ENCODE peak calls at places on chromosome 1, in six cellular contexts. One of them, this sample, is unnamed.

GRCh38 chr1:113217447-113218208 is 144.6 kb downstream of the LRIG2 start:
- DNase-seq in GM23248: no peak
- DNase-seq in tibial nerve: no peak
- DNase-seq in astrocyte: no peak
- DNase-seq in small intestine: peak; percentile 93
- DNase-seq in aorta: no peak
- DNase-seq in this sample: no peak

GRCh38 chr1:77063118-77063517 is 156.1 kb downstream of the PIGK start:
- DNase-seq in tibial nerve: no peak
- DNase-seq in GM23248: peak; percentile 16
- DNase-seq in aorta: no peak
- DNase-seq in astrocyte: no peak
- DNase-seq in small intestine: no peak
- DNase-seq in this sample: peak; percentile 6

GRCh38 chr1:118185083-118185899 is at the start of gene SPAG17:
- DNase-seq in small intestine: peak; percentile 57
- DNase-seq in astrocyte: peak; percentile 51
- DNase-seq in tibial nerve: peak; percentile 47
- DNase-seq in aorta: peak; percentile 64
- DNase-seq in GM23248: peak; percentile 65
- DNase-seq in this sample: peak; percentile 25

GRCh38 chr1:92029241-92029922 is 403 bp upstream of the EPHX4 start:
- DNase-seq in GM23248: no peak
- DNase-seq in tibial nerve: no peak
- DNase-seq in small intestine: no peak
- DNase-seq in astrocyte: peak; percentile 1
- DNase-seq in aorta: no peak
- DNase-seq in this sample: no peak

GRCh38 chr1:21518774-21519455 is 9.7 kb downstream of the ALPL start:
- DNase-seq in astrocyte: no peak
- DNase-seq in aorta: no peak
- DNase-seq in small intestine: no peak
- DNase-seq in tibial nerve: no peak
- DNase-seq in GM23248: no peak
- DNase-seq in this sample: no peak

GRCh38 chr1:204319462-204319861 is 40.3 kb downstream of the PLEKHA6 start:
- DNase-seq in tibial nerve: no peak
- DNase-seq in small intestine: no peak
- DNase-seq in aorta: no peak
- DNase-seq in astrocyte: peak; percentile 86
- DNase-seq in GM23248: peak; percentile 96
- DNase-seq in this sample: peak; percentile 89

GRCh38 chr1:182811975-182812727 is 22.6 kb downstream of the NPL start:
- DNase-seq in aorta: no peak
- DNase-seq in tibial nerve: no peak
- DNase-seq in GM23248: no peak
- DNase-seq in small intestine: no peak
- DNase-seq in astrocyte: no peak
- DNase-seq in this sample: no peak

GRCh38 chr1:22969224-22969829 is 3.3 kb downstream of the LACTBL1 start:
- DNase-seq in aorta: no peak
- DNase-seq in tibial nerve: no peak
- DNase-seq in astrocyte: peak; percentile 57
- DNase-seq in GM23248: peak; percentile 47
- DNase-seq in small intestine: peak; percentile 64
- DNase-seq in this sample: peak; percentile 72

GRCh38 chr1:63787875-63788274 is 14.1 kb downstream of the ROR1 start:
- DNase-seq in astrocyte: no peak
- DNase-seq in aorta: no peak
- DNase-seq in GM23248: no peak
- DNase-seq in small intestine: no peak
- DNase-seq in tibial nerve: no peak
- DNase-seq in this sample: no peak

GRCh38 chr1:10635992-10636391 is 160.5 kb downstream of the CASZ1 start:
- DNase-seq in tibial nerve: no peak
- DNase-seq in GM23248: no peak
- DNase-seq in small intestine: no peak
- DNase-seq in astrocyte: no peak
- DNase-seq in aorta: peak; percentile 75
- DNase-seq in this sample: no peak

GRCh38 chr1:10639301-10640078 is 157.0 kb downstream of the CASZ1 start:
- DNase-seq in aorta: no peak
- DNase-seq in astrocyte: no peak
- DNase-seq in tibial nerve: no peak
- DNase-seq in small intestine: no peak
- DNase-seq in GM23248: no peak
- DNase-seq in this sample: no peak

GRCh38 chr1:10637400-10637799 is 159.0 kb downstream of the CASZ1 start:
- DNase-seq in GM23248: no peak
- DNase-seq in aorta: no peak
- DNase-seq in small intestine: no peak
- DNase-seq in astrocyte: no peak
- DNase-seq in tibial nerve: no peak
- DNase-seq in this sample: no peak

GRCh38 chr1:10638559-10639300 is 157.7 kb downstream of the CASZ1 start:
- DNase-seq in astrocyte: no peak
- DNase-seq in aorta: no peak
- DNase-seq in tibial nerve: no peak
- DNase-seq in small intestine: no peak
- DNase-seq in GM23248: no peak
- DNase-seq in this sample: peak; percentile 24

GRCh38 chr1:10637833-10638558 is 158.4 kb downstream of the CASZ1 start:
- DNase-seq in aorta: no peak
- DNase-seq in small intestine: no peak
- DNase-seq in astrocyte: no peak
- DNase-seq in GM23248: no peak
- DNase-seq in tibial nerve: no peak
- DNase-seq in this sample: no peak
- H3K4me3 ChIP-seq in aorta: no peak overlapping the region
- H3K4me3 ChIP-seq in small intestine: no peak overlapping the region
- H3K4me3 ChIP-seq in astrocyte: peak overlapping the region; percentile 23
- H3K4me3 ChIP-seq in GM23248: no peak overlapping the region
- H3K4me3 ChIP-seq in tibial nerve: peak overlapping the region; percentile 31
- H3K4me3 ChIP-seq in this sample: no peak overlapping the region

DNA sequence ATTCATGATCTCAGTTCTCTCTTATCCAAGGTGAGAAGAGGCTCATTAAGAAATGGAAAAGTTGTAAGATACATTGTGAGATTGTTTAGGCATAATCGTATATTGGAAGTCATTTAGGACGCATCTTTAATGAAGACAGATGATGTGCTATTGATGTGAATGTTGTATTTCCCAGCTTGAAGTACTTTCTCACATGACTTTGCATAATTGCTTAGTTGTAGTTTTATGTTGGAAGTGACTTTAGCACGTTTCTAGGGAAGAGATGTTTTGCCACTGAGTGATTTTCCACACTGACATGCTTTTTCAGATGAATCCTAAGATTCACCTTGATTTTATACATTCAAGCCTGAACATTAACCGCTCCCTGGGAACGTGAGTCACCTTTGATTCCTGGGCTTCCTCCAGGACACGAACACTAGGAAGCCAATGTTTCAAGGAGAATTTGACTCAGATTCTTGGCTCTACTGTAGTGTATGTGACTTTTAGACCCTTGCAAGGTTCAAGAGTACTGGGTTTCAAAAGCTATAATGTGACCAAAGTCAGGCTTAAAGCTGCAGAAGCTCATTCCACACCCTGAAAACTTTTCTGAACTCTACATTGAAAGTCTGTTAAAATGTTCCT is 27.9 kb downstream of the ANGEL2 start:
- DNase-seq in aorta: no peak
- DNase-seq in small intestine: peak; percentile 64
- DNase-seq in tibial nerve: no peak
- DNase-seq in astrocyte: peak; percentile 68
- DNase-seq in GM23248: peak; percentile 72
- DNase-seq in this sample: peak; percentile 10
- H3K36me3 ChIP-seq in aorta: no peaks in the 10 kb centered on the region
- H3K36me3 ChIP-seq in small intestine: no peaks in the 10 kb centered on the region
- H3K36me3 ChIP-seq in tibial nerve: no peaks in the 10 kb centered on the region
- H3K36me3 ChIP-seq in astrocyte: peaks cover 7% of the 10 kb centered on the region
- H3K36me3 ChIP-seq in GM23248: peaks cover 18% of the 10 kb centered on the region
- H3K36me3 ChIP-seq in this sample: peaks cover 18% of the 10 kb centered on the region

GRCh38 chr1:20290624-20291597 is at the start of gene VWA5B1:
- DNase-seq in aorta: no peak
- DNase-seq in GM23248: no peak
- DNase-seq in astrocyte: no peak
- DNase-seq in tibial nerve: no peak
- DNase-seq in small intestine: peak; percentile 9
- DNase-seq in this sample: no peak

GRCh38 chr1:20291621-20292020 is 946 bp downstream of the VWA5B1 start:
- DNase-seq in aorta: no peak
- DNase-seq in GM23248: peak; percentile 32
- DNase-seq in astrocyte: no peak
- DNase-seq in small intestine: no peak
- DNase-seq in tibial nerve: no peak
- DNase-seq in this sample: peak; percentile 4
- H3K4me3 ChIP-seq in aorta: no peak overlapping the region
- H3K4me3 ChIP-seq in GM23248: no peak overlapping the region
- H3K4me3 ChIP-seq in astrocyte: no peak overlapping the region
- H3K4me3 ChIP-seq in small intestine: no peak overlapping the region
- H3K4me3 ChIP-seq in tibial nerve: no peak overlapping the region
- H3K4me3 ChIP-seq in this sample: no peak overlapping the region

GRCh38 chr1:93677729-93678128 is 3.9 kb downstream of the BCAR3 start:
- DNase-seq in aorta: no peak
- DNase-seq in astrocyte: no peak
- DNase-seq in small intestine: no peak
- DNase-seq in GM23248: no peak
- DNase-seq in tibial nerve: no peak
- DNase-seq in this sample: no peak
- H3K36me3 ChIP-seq in aorta: no peaks in the 10 kb centered on the region
- H3K36me3 ChIP-seq in astrocyte: peaks cover 21% of the 10 kb centered on the region
- H3K36me3 ChIP-seq in small intestine: no peaks in the 10 kb centered on the region
- H3K36me3 ChIP-seq in GM23248: peaks cover 38% of the 10 kb centered on the region
- H3K36me3 ChIP-seq in tibial nerve: no peaks in the 10 kb centered on the region
- H3K36me3 ChIP-seq in this sample: peaks cover 35% of the 10 kb centered on the region

GRCh38 chr1:200675588-200675852 is 5.8 kb upstream of the DDX59 start:
- DNase-seq in astrocyte: no peak
- DNase-seq in small intestine: no peak
- DNase-seq in tibial nerve: no peak
- DNase-seq in aorta: no peak
- DNase-seq in GM23248: no peak
- DNase-seq in this sample: no peak

GRCh38 chr1:200673952-200674823 is 4.5 kb upstream of the DDX59 start:
- DNase-seq in astrocyte: no peak
- DNase-seq in small intestine: no peak
- DNase-seq in tibial nerve: no peak
- DNase-seq in aorta: no peak
- DNase-seq in GM23248: peak; percentile 9
- DNase-seq in this sample: peak; percentile 47

GRCh38 chr1:200671235-200671786 is 1.6 kb upstream of the DDX59 start:
- DNase-seq in aorta: no peak
- DNase-seq in GM23248: no peak
- DNase-seq in tibial nerve: no peak
- DNase-seq in small intestine: no peak
- DNase-seq in astrocyte: no peak
- DNase-seq in this sample: no peak

GRCh38 chr1:200676829-200677228 is 7.1 kb upstream of the DDX59 start:
- DNase-seq in astrocyte: no peak
- DNase-seq in GM23248: no peak
- DNase-seq in aorta: no peak
- DNase-seq in small intestine: no peak
- DNase-seq in tibial nerve: no peak
- DNase-seq in this sample: peak; percentile 10

DNA sequence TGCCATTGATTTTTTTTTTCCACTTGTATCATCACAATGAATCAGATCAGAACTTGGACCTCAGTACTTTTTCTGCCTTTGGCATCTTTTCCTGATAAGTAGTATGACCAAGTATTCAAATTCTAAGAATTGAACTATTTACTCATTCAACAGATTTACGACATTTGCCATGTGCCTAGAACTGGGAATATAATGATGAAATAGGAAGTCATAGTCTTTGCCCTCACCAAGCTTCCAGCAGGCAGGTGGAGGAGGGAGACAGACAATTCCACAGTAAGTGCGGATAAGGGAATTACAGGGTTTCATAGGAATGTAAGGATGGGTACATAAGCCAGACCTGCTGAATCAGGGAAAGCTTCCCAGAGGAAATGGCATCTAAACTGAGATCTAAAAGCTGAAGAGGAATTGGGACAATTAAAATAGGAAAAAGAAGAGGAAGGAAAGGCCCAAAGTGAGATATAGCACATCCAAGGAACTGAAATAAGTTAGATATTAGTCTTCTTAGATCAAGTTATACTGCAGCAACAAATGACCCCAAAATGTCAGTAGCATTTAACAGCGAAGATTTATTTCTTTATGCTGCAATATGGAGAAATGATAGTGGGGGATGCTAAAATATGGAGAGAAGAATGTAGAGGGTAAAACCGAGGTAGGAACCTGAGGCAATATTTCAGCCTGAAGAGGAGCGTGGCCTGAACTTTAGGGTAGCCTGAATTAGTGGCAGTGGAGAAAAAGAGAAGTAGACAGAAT is 5.3 kb upstream of the DDX59 start:
- DNase-seq in astrocyte: no peak
- DNase-seq in GM23248: peak; percentile 21
- DNase-seq in small intestine: no peak
- DNase-seq in tibial nerve: no peak
- DNase-seq in aorta: no peak
- DNase-seq in this sample: no peak
- H3K4me3 ChIP-seq in astrocyte: no peak overlapping the region
- H3K4me3 ChIP-seq in GM23248: no peak overlapping the region
- H3K4me3 ChIP-seq in small intestine: no peak overlapping the region
- H3K4me3 ChIP-seq in tibial nerve: no peak overlapping the region
- H3K4me3 ChIP-seq in aorta: no peak overlapping the region
- H3K4me3 ChIP-seq in this sample: no peak overlapping the region

This sample was measured in adipocyte.